ENCODE peak calls at places on chromosomes 3 and 15, in five cellular contexts. Y is Right ventricle myocardium superior; L is occipital lobe; T is CD4-positive, CD25-positive, alpha-beta regulatory T cell; K is effector CD4-positive, alpha-beta T cell. A is an unnamed sample.

GRCh38 chr15:20346082-20346805 is 195.4 kb downstream of the GOLGA6L6 start:
- DNase-seq in L (no peak), T (no peak), K (no peak), Y (peak), A (no peak)

GRCh38 chr3:197426161-197426566 is 127.8 kb upstream of the DLG1 start:
- DNase-seq in T (no peak), L (no peak), Y (no peak), K (no peak), A (no peak)

GRCh38 chr15:33424025-33424424 is 113.3 kb downstream of the RYR3 start:
- DNase-seq in T (no peak), L (no peak), Y (no peak), K (no peak), A (no peak)

GRCh38 chr3:11509175-11510000 is 134.3 kb downstream of the VGLL4 start:
- DNase-seq in Y (peak), L (peak), T (no peak), K (no peak), A (no peak)

GRCh38 chr15:70480196-70480856 is 283.0 kb downstream of the UACA start:
- DNase-seq in L (no peak), T (peak), K (peak), Y (no peak), A (no peak)

GRCh38 chr15:67790610-67791319 is 34.5 kb upstream of the SKOR1 start:
- DNase-seq in L (no peak), K (no peak), T (no peak), Y (no peak), A (no peak)

GRCh38 chr3:181212271-181212670 is 222.7 kb upstream of the DNAJC19 start:
- DNase-seq in Y (no peak), T (no peak), K (no peak), L (no peak), A (no peak)

GRCh38 chr3:115325539-115325938 is 178.5 kb upstream of the ZBTB20 start:
- DNase-seq in T (peak), K (no peak), L (no peak), Y (no peak), A (no peak)

GRCh38 chr15:59885832-59886231 is 118.3 kb upstream of the FOXB1 start:
- DNase-seq in K (no peak), L (no peak), Y (no peak), T (no peak), A (no peak)

GRCh38 chr3:146605106-146605505 is at the start of gene PLSCR5:
- DNase-seq in T (no peak), K (no peak), Y (no peak), L (no peak), A (no peak)

GRCh38 chr15:71469393-71469792 is 341.0 kb upstream of the NR2E3 start:
- DNase-seq in T (no peak), Y (no peak), L (no peak), K (no peak), A (no peak)

GRCh38 chr15:100206643-100207042 is 135.1 kb downstream of the ADAMTS17 start:
- DNase-seq in Y (no peak), L (no peak), T (no peak), K (no peak), A (no peak)

GRCh38 chr15:87816811-87817210 is 439.7 kb downstream of the NTRK3 start:
- DNase-seq in K (no peak), L (no peak), T (no peak), Y (no peak), A (no peak)

GRCh38 chr15:67359431-67360082 is 105.0 kb downstream of the IQCH start:
- DNase-seq in K (no peak), L (no peak), Y (no peak), T (no peak), A (no peak)

GRCh38 chr15:59751552-59752413 is 62.7 kb upstream of the BNIP2 start:
- DNase-seq in L (no peak), T (peak), K (no peak), Y (no peak), A (no peak)

GRCh38 chr15:65077981-65078352 is 1.4 kb downstream of the KBTBD13 start:
- DNase-seq in T (peak), K (peak), Y (peak), L (no peak), A (no peak)

GRCh38 chr15:57680021-57680420 is 26.5 kb upstream of the POLR2M start:
- DNase-seq in L (no peak), K (no peak), T (no peak), Y (no peak), A (no peak)

GRCh38 chr15:57950381-57950946 is 115.0 kb downstream of the ALDH1A2 start:
- DNase-seq in Y (no peak), K (no peak), T (no peak), L (no peak), A (no peak)

GRCh38 chr15:77909131-77909940 is 168.2 kb downstream of the TBC1D2B start:
- DNase-seq in K (no peak), T (no peak), L (no peak), Y (peak), A (no peak)

GRCh38 chr15:25850154-25851111 is 12.7 kb downstream of the ATP10A start:
- DNase-seq in K (peak), T (peak), L (no peak), Y (peak), A (no peak)

GRCh38 chr3:185420762-185421161 is 57.8 kb downstream of the MAP3K13 start:
- DNase-seq in L (no peak), T (no peak), Y (no peak), K (no peak), A (no peak)

GRCh38 chr15:49887604-49888340 is 231.3 kb downstream of the ATP8B4 start:
- DNase-seq in Y (no peak), T (no peak), K (no peak), L (no peak), A (no peak)

GRCh38 chr3:57556459-57557087 is 499 bp downstream of the PDE12 start:
- DNase-seq in K (peak), Y (peak), T (peak), L (no peak), A (peak)

GRCh38 chr3:23492057-23492456 is 288.9 kb downstream of the UBE2E2 start:
- DNase-seq in Y (no peak), T (no peak), L (no peak), K (no peak), A (no peak)

GRCh38 chr15:52013151-52013791 is 5.7 kb upstream of the MAPK6 start:
- DNase-seq in Y (no peak), T (peak), K (no peak), L (no peak), A (no peak)

GRCh38 chr15:45891766-45892165 is 256.9 kb downstream of the SQOR start:
- DNase-seq in T (no peak), Y (peak), L (peak), K (no peak), A (no peak)

GRCh38 chr15:48802867-48803266 is 8.0 kb downstream of the CEP152 start:
- DNase-seq in L (no peak), K (no peak), T (no peak), Y (no peak), A (no peak)

GRCh38 chr15:22979069-22979698 is 984 bp downstream of the CYFIP1 start:
- DNase-seq in Y (peak), L (peak), K (no peak), T (peak), A (no peak)

GRCh38 chr15:59372352-59373211 is at the start of gene MYO1E:
- DNase-seq in T (peak), K (peak), L (peak), Y (peak), A (peak)

GRCh38 chr3:185549111-185549510 is 3.3 kb downstream of the LIPH start:
- DNase-seq in K (no peak), Y (no peak), T (no peak), L (peak), A (no peak)

GRCh38 chr3:107660316-107660976 is 137.7 kb downstream of the BBX start:
- DNase-seq in L (no peak), Y (no peak), K (no peak), T (peak), A (no peak)

GRCh38 chr3:34889641-34890040 is 749.7 kb upstream of the ARPP21 start:
- DNase-seq in Y (no peak), L (no peak), T (no peak), K (no peak), A (no peak)

GRCh38 chr3:46353639-46354410 is at the start of gene CCR2:
- DNase-seq in K (no peak), Y (no peak), L (no peak), T (no peak), A (no peak)

GRCh38 chr15:99963096-99963825 is 230.0 kb upstream of the LYSMD4 start:
- DNase-seq in K (no peak), Y (no peak), L (no peak), T (no peak), A (no peak)

GRCh38 chr15:48415036-48415886 is 84.0 kb downstream of the DUT start:
- DNase-seq in L (no peak), T (no peak), K (no peak), Y (no peak), A (no peak)